ENCODE peak calls at places on chromosomes 5 and 9, in seven cellular contexts. One of them, this sample, is unnamed.

GRCh38 chr5:137072376-137073174 is 426.6 kb downstream of the SPOCK1 start:
- DNase-seq in fibroblast of villous mesenchyme: peak; percentile 77
- DNase-seq in NCI-H2081: no peak
- DNase-seq in NCI-H146: no peak
- DNase-seq in NCI-H1694 treated with DMSO at 0.1 percent for 48 hours: no peak
- DNase-seq in GM18507: no peak
- DNase-seq in H7: no peak
- DNase-seq in this sample: no peak

GRCh38 chr5:66440202-66440680 is 156.0 kb upstream of the MAST4 start:
- DNase-seq in fibroblast of villous mesenchyme: peak; percentile 3
- DNase-seq in GM18507: no peak
- DNase-seq in H7: no peak
- DNase-seq in NCI-H1694 treated with DMSO at 0.1 percent for 48 hours: no peak
- DNase-seq in NCI-H2081: no peak
- DNase-seq in NCI-H146: no peak
- DNase-seq in this sample: no peak

GRCh38 chr5:149228610-149229297 is 42.9 kb upstream of the AFAP1L1 start:
- DNase-seq in fibroblast of villous mesenchyme: peak; percentile 93
- DNase-seq in NCI-H1694 treated with DMSO at 0.1 percent for 48 hours: peak; percentile 56
- DNase-seq in NCI-H2081: no peak
- DNase-seq in NCI-H146: no peak
- DNase-seq in GM18507: no peak
- DNase-seq in H7: peak; percentile 62
- DNase-seq in this sample: no peak

GRCh38 chr5:52878671-52879070 is 91.0 kb downstream of the ITGA1 start:
- DNase-seq in NCI-H1694 treated with DMSO at 0.1 percent for 48 hours: peak; percentile 15
- DNase-seq in NCI-H146: peak; percentile 79
- DNase-seq in H7: no peak
- DNase-seq in GM18507: no peak
- DNase-seq in fibroblast of villous mesenchyme: peak; percentile 49
- DNase-seq in NCI-H2081: no peak
- DNase-seq in this sample: no peak

GRCh38 chr5:13865317-13865716 is 79.2 kb downstream of the DNAH5 start:
- DNase-seq in H7: no peak
- DNase-seq in NCI-H2081: no peak
- DNase-seq in GM18507: no peak
- DNase-seq in NCI-H146: no peak
- DNase-seq in NCI-H1694 treated with DMSO at 0.1 percent for 48 hours: peak; percentile 32
- DNase-seq in fibroblast of villous mesenchyme: no peak
- DNase-seq in this sample: no peak

GRCh38 chr9:33418090-33418489 is 15.7 kb upstream of the AQP7 start:
- DNase-seq in GM18507: no peak
- DNase-seq in H7: no peak
- DNase-seq in NCI-H146: no peak
- DNase-seq in NCI-H1694 treated with DMSO at 0.1 percent for 48 hours: no peak
- DNase-seq in fibroblast of villous mesenchyme: no peak
- DNase-seq in NCI-H2081: no peak
- DNase-seq in this sample: no peak

GRCh38 chr5:160492565-160492964 is 70.9 kb downstream of the PTTG1 start:
- DNase-seq in GM18507: no peak
- DNase-seq in NCI-H146: no peak
- DNase-seq in fibroblast of villous mesenchyme: no peak
- DNase-seq in H7: no peak
- DNase-seq in NCI-H1694 treated with DMSO at 0.1 percent for 48 hours: no peak
- DNase-seq in NCI-H2081: no peak
- DNase-seq in this sample: no peak

GRCh38 chr9:93673271-93673843 is 97.0 kb downstream of the PHF2 start:
- DNase-seq in H7: peak; percentile 39
- DNase-seq in NCI-H2081: no peak
- DNase-seq in GM18507: no peak
- DNase-seq in fibroblast of villous mesenchyme: no peak
- DNase-seq in NCI-H146: no peak
- DNase-seq in NCI-H1694 treated with DMSO at 0.1 percent for 48 hours: no peak
- DNase-seq in this sample: no peak

GRCh38 chr5:177370488-177371119 is 12.9 kb downstream of the RGS14 start:
- DNase-seq in NCI-H1694 treated with DMSO at 0.1 percent for 48 hours: no peak
- DNase-seq in H7: peak; percentile 99
- DNase-seq in GM18507: no peak
- DNase-seq in NCI-H2081: peak; percentile 74
- DNase-seq in NCI-H146: peak; percentile 89
- DNase-seq in fibroblast of villous mesenchyme: peak; percentile 92
- DNase-seq in this sample: peak; percentile 6

GRCh38 chr5:143427122-143427735 is 23.7 kb upstream of the NR3C1 start:
- DNase-seq in NCI-H2081: no peak
- DNase-seq in NCI-H1694 treated with DMSO at 0.1 percent for 48 hours: no peak
- DNase-seq in GM18507: no peak
- DNase-seq in H7: no peak
- DNase-seq in fibroblast of villous mesenchyme: no peak
- DNase-seq in NCI-H146: no peak
- DNase-seq in this sample: no peak

GRCh38 chr5:175880797-175881312 is 9.5 kb downstream of the CPLX2 start:
- DNase-seq in NCI-H1694 treated with DMSO at 0.1 percent for 48 hours: no peak
- DNase-seq in NCI-H2081: no peak
- DNase-seq in GM18507: no peak
- DNase-seq in NCI-H146: no peak
- DNase-seq in fibroblast of villous mesenchyme: no peak
- DNase-seq in H7: no peak
- DNase-seq in this sample: no peak

GRCh38 chr9:124267271-124267807 is 9.6 kb downstream of the NEK6 start:
- DNase-seq in H7: no peak
- DNase-seq in NCI-H1694 treated with DMSO at 0.1 percent for 48 hours: no peak
- DNase-seq in NCI-H2081: no peak
- DNase-seq in NCI-H146: no peak
- DNase-seq in GM18507: no peak
- DNase-seq in fibroblast of villous mesenchyme: peak; percentile 51
- DNase-seq in this sample: no peak

GRCh38 chr9:122016789-122017188 is 76.3 kb downstream of the TTLL11 start:
- DNase-seq in NCI-H1694 treated with DMSO at 0.1 percent for 48 hours: peak; percentile 81
- DNase-seq in fibroblast of villous mesenchyme: peak; percentile 19
- DNase-seq in NCI-H2081: no peak
- DNase-seq in GM18507: no peak
- DNase-seq in NCI-H146: no peak
- DNase-seq in H7: no peak
- DNase-seq in this sample: no peak

GRCh38 chr5:125813221-125813974 is 609.8 kb upstream of the GRAMD2B start:
- DNase-seq in H7: no peak
- DNase-seq in NCI-H146: no peak
- DNase-seq in NCI-H2081: no peak
- DNase-seq in GM18507: no peak
- DNase-seq in fibroblast of villous mesenchyme: no peak
- DNase-seq in NCI-H1694 treated with DMSO at 0.1 percent for 48 hours: no peak
- DNase-seq in this sample: no peak

GRCh38 chr5:1515921-1516571 is 7.7 kb downstream of the LPCAT1 start:
- DNase-seq in GM18507: no peak
- DNase-seq in fibroblast of villous mesenchyme: peak; percentile 41
- DNase-seq in NCI-H2081: no peak
- DNase-seq in NCI-H146: no peak
- DNase-seq in NCI-H1694 treated with DMSO at 0.1 percent for 48 hours: no peak
- DNase-seq in H7: peak; percentile 76
- DNase-seq in this sample: no peak

GRCh38 chr9:134298000-134298399 is 28.3 kb upstream of the RXRA start:
- DNase-seq in GM18507: no peak
- DNase-seq in NCI-H146: no peak
- DNase-seq in fibroblast of villous mesenchyme: no peak
- DNase-seq in NCI-H2081: no peak
- DNase-seq in H7: no peak
- DNase-seq in NCI-H1694 treated with DMSO at 0.1 percent for 48 hours: no peak
- DNase-seq in this sample: no peak

GRCh38 chr9:122819326-122819725 is 9.1 kb downstream of the PDCL start:
- DNase-seq in NCI-H1694 treated with DMSO at 0.1 percent for 48 hours: no peak
- DNase-seq in GM18507: no peak
- DNase-seq in NCI-H2081: no peak
- DNase-seq in fibroblast of villous mesenchyme: peak; percentile 55
- DNase-seq in NCI-H146: no peak
- DNase-seq in H7: no peak
- DNase-seq in this sample: no peak

GRCh38 chr9:120875954-120876841 is 790 bp downstream of the PHF19 start:
- DNase-seq in NCI-H1694 treated with DMSO at 0.1 percent for 48 hours: peak; percentile 29
- DNase-seq in NCI-H2081: peak; percentile 92
- DNase-seq in H7: peak; percentile 90
- DNase-seq in fibroblast of villous mesenchyme: peak; percentile 88
- DNase-seq in GM18507: peak; percentile 79
- DNase-seq in NCI-H146: peak; percentile 87
- DNase-seq in this sample: peak; percentile 44

GRCh38 chr5:113142186-113142585 is 165.6 kb downstream of the DCP2 start:
- DNase-seq in fibroblast of villous mesenchyme: no peak
- DNase-seq in H7: no peak
- DNase-seq in NCI-H2081: no peak
- DNase-seq in NCI-H146: no peak
- DNase-seq in NCI-H1694 treated with DMSO at 0.1 percent for 48 hours: no peak
- DNase-seq in GM18507: no peak
- DNase-seq in this sample: no peak

This sample was measured in NCI-H2227 treated with DMSO at 0.1 percent for 48 hours.